ENCODE peak calls at places on chromosomes 7 and 10, in six cellular contexts. N, Y, R, E, F and W are unnamed samples. For H3K9me3, the result is how much of the 10 kb centered on the place peaks cover.

GRCh38 chr10:10326119-10326518 is 691.6 kb upstream of the CELF2 start:
- DNase-seq in Y (peak), F (no peak), E (peak), N (no peak), R (no peak), W (peak)

GRCh38 chr10:117320050-117320665 is 55.1 kb downstream of the PDZD8 start:
- DNase-seq in F (no peak), Y (no peak), N (peak), R (no peak), E (peak), W (no peak)

GRCh38 chr7:2930310-2931033 is 86.4 kb upstream of the GNA12 start:
- DNase-seq in E (no peak), F (no peak), R (peak), Y (no peak), N (no peak), W (no peak)

GRCh38 chr10:58179238-58179637 is 88.5 kb downstream of the IPMK start:
- DNase-seq in N (peak), F (no peak), R (no peak), E (peak), Y (peak), W (peak)

GRCh38 chr10:86635402-86635801 is 18.9 kb upstream of the OPN4 start:
- DNase-seq in R (no peak), Y (peak), F (no peak), E (peak), N (no peak), W (peak)

GRCh38 chr7:151051108-151051507 is 2.8 kb downstream of the ASIC3 start:
- DNase-seq in E (peak), R (peak), Y (peak), N (peak), F (peak), W (peak)

GRCh38 chr7:36129048-36129534 is 24.0 kb upstream of the EEPD1 start:
- DNase-seq in R (no peak), N (no peak), E (peak), F (no peak), Y (peak), W (peak)

GRCh38 chr10:119030421-119031250 is 1.1 kb downstream of the NANOS1 start:
- DNase-seq in N (peak), R (peak), E (peak), F (peak), Y (peak), W (peak)

GRCh38 chr7:41924798-41925197 is 221.9 kb upstream of the INHBA start:
- DNase-seq in N (no peak), R (no peak), Y (no peak), F (no peak), E (no peak), W (no peak)

GRCh38 chr10:24483701-24484100 is 240.0 kb downstream of the ARHGAP21 start:
- DNase-seq in N (no peak), Y (peak), F (no peak), R (peak), E (peak), W (peak)

GRCh38 chr7:129298268-129298893 is 73.6 kb downstream of the AHCYL2 start:
- DNase-seq in Y (peak), R (no peak), F (no peak), N (peak), E (peak), W (peak)

GRCh38 chr10:100043796-100044195 is 34.0 kb upstream of the DNMBP start:
- DNase-seq in F (no peak), E (peak), N (peak), R (no peak), Y (peak), W (no peak)

GRCh38 chr10:88254091-88254490 is 329.0 kb downstream of the RNLS start:
- DNase-seq in F (no peak), E (peak), R (no peak), Y (peak), N (peak), W (peak)

GRCh38 chr7:156121956-156122355 is 309.7 kb upstream of the SHH start:
- DNase-seq in N (no peak), E (no peak), R (no peak), F (no peak), Y (no peak), W (no peak)
- H3K9me3 ChIP-seq in N (under half), E (half or more), R (under half), F (under half), Y (under half), W (under half)

GRCh38 chr10:77637474-77637985 is at the start of gene KCNMA1:
- DNase-seq in F (peak), R (peak), Y (peak), E (no peak), N (no peak), W (no peak)

GRCh38 chr10:77640167-77640566 is 2.6 kb upstream of the KCNMA1 start:
- DNase-seq in Y (no peak), E (no peak), F (no peak), N (no peak), R (no peak), W (no peak)

GRCh38 chr10:77637986-77638765 is 568 bp upstream of the KCNMA1 start:
- DNase-seq in E (peak), Y (peak), R (peak), F (peak), N (peak), W (peak)

GRCh38 chr10:77639756-77640155 is 2.1 kb upstream of the KCNMA1 start:
- DNase-seq in Y (no peak), F (no peak), N (no peak), R (no peak), E (no peak), W (no peak)

GRCh38 chr10:77638766-77639101 is 1.1 kb upstream of the KCNMA1 start:
- DNase-seq in Y (no peak), N (no peak), F (no peak), E (no peak), R (no peak), W (no peak)
- H3K9ac ChIP-seq in Y (no peak), N (no peak), F (no peak), E (no peak), R (no peak), W (peak)

DNA sequence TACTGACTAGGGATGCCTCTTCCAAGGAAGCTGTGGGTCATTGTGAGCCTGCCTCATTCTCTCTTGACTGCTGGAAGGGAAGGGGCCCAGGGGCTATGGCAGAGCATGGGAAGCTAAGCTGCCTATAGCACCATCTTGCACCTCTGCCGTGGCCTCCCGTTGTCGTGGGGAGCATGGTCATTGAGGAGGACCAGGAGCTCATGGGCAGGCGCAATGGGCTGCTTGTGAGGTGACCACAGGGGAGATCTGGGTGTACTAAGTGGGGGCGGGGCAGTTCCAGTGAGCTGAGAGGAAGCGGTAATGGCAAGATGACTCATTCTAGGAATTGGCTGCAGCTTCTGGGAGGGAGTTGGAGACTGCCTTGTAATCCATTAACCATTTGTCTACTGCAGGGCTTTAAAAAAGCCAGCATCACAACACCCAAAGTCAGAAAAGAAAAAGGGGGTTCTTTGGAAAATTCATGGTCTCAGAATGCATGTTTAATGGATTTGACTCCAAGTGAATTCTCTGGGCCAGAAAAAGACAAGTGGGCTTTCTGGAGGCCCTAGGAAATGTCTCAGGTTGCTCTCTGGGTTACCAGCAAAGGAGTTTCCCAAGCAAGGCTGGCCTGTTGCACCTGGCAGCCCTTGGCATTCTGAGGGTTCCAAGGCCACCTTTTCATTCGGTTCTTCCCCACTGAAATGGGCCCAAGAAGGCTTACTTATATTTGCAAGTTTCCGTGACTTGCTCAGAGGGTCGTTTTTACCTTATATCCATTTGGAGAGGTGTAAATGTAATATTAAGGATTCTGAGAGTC is 3.6 kb downstream of the DUSP5 start:
- DNase-seq in Y (peak), R (peak), E (peak), F (peak), N (peak), W (peak)
- H3K27ac ChIP-seq in Y (peak), R (no peak), E (peak), F (no peak), N (peak), W (peak)

DNA sequence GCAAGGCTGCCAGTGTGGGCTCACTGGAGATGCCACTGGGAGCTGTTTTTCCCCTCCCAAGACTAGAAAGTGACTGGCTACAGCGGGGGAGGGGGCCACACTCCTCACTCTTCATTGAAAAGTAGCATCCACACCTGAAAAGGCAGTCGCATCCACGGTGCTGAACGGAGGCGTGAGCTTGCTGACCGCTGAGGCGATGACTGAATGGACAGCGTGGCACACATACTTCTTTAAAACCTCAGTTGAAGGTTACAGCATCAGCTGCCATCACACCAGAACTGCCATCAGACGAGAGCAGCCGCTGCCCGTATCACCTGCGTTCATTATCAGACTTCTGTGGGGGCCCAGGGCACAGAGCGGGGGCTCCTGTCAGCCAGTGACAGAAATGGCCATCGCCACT is 327.2 kb downstream of the DNAJB6 start:
- DNase-seq in R (no peak), Y (no peak), N (no peak), E (no peak), F (no peak), W (no peak)
- H3K9me3 ChIP-seq in R (under half), Y (under half), N (under half), E (half or more), F (under half), W (under half)

DNA sequence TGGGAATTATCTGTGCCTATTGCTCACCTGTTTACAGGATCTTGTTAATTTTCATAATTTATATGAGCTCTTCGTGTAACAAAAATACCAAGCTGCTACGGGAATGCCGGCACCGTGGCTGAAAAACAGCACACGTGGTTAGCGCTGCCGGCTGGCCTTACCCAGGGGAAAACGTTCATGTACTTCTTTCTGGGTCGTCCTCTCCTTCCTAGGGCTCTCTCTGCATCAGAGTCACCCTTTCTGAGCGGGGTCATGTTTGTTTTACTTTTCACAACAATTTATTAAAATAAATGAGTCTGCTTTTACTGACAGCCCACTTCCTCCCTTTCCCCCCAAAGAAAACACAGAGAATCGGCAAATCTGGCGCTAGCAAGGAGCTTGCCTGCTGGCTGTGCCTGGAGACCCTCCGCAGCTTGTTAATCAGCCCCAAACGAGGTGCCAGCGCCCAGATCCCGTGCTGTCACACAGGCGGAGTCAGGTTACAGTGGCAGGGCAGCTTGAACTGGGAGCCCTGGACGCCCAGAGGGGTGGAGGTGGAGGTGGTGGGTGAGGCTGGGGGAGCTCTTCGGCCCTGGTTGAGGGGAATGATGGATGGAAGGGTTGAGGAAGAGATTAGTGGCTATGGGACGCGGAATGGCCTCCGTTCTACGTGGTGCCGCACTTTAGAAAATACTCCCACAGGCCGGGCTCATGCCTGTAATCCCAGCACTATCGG is 162.1 kb upstream of the TNS3 start:
- DNase-seq in F (peak), E (no peak), N (peak), Y (peak), R (peak), W (peak)
- H3K9ac ChIP-seq in F (no peak), E (peak), N (no peak), Y (no peak), R (no peak), W (peak)

GRCh38 chr10:15444105-15445021 is 73.3 kb upstream of the FAM171A1 start:
- DNase-seq in R (no peak), N (no peak), F (no peak), E (no peak), Y (no peak), W (no peak)
- H3K27ac ChIP-seq in R (no peak), N (no peak), F (no peak), E (no peak), Y (no peak), W (no peak)